ENCODE peak calls at places on chromosomes 7 and 10, in ten cellular contexts. K is AG20443; P is substantia nigra; L is MV-4-11; I is tibial artery; W is GM23338; E is RCC 7860; M is HTR-8/SVneo; Q is NCI-H1436; D is T-helper 2 cell treated with Interferon-gamma antibody and Interleukin-4, amounts not matched to agents 5 μg/mL and 100 μg/mL, for 36 hours. H is an unnamed sample.

GRCh38 chr7:498678-499641 is 20.7 kb downstream of the PDGFA start:
- DNase-seq in K (no peak), P (no peak), L (no peak), I (peak), W (no peak), E (no peak), M (no peak), Q (no peak), D (no peak), H (no peak)

GRCh38 chr10:95758351-95759025 is 2.5 kb downstream of the ENTPD1 start:
- DNase-seq in K (no peak), P (no peak), L (peak), I (no peak), W (no peak), E (no peak), M (no peak), Q (no peak), D (peak), H (no peak)

GRCh38 chr7:118755067-118755625 is 530.6 kb downstream of the ANKRD7 start:
- DNase-seq in K (no peak), P (no peak), L (no peak), I (no peak), W (no peak), E (no peak), M (no peak), Q (no peak), D (no peak), H (peak)

GRCh38 chr10:131073469-131074060 is 238.0 kb downstream of the TCERG1L start:
- DNase-seq in K (no peak), P (no peak), L (no peak), I (peak), W (no peak), E (no peak), M (no peak), Q (no peak), D (no peak), H (no peak)

GRCh38 chr7:47480576-47481538 is 101.1 kb downstream of the TNS3 start:
- DNase-seq in K (no peak), P (no peak), L (no peak), I (no peak), W (peak), E (no peak), M (no peak), Q (no peak), D (peak), H (no peak)

GRCh38 chr10:116038259-116038658 is 234.7 kb downstream of the GFRA1 start:
- DNase-seq in K (peak), P (no peak), L (peak), I (peak), W (no peak), E (no peak), M (no peak), Q (no peak), D (no peak), H (peak)

GRCh38 chr10:116105259-116105658 is 167.7 kb downstream of the GFRA1 start:
- DNase-seq in K (no peak), P (no peak), L (no peak), I (no peak), W (no peak), E (no peak), M (no peak), Q (no peak), D (no peak), H (no peak)

GRCh38 chr10:129896231-129897150 is 67.6 kb downstream of the EBF3 start:
- DNase-seq in K (no peak), P (peak), L (no peak), I (no peak), W (peak), E (no peak), M (no peak), Q (no peak), D (no peak), H (no peak)

GRCh38 chr7:150363872-150364271 is 4.8 kb upstream of the REPIN1 start:
- DNase-seq in K (no peak), P (no peak), L (peak), I (no peak), W (no peak), E (no peak), M (no peak), Q (no peak), D (no peak), H (no peak)

GRCh38 chr7:130481898-130482297 is 10.0 kb upstream of the MEST start:
- DNase-seq in K (peak), P (no peak), L (peak), I (no peak), W (no peak), E (no peak), M (no peak), Q (no peak), D (no peak), H (peak)

H was measured in fibroblast of villous mesenchyme.